ENCODE peak calls at places on chromosomes 3 and 15, in nine cellular contexts. H, Q, T, E, R, P, B, J and W are unnamed samples.

GRCh38 chr15:58707397-58707796 is 42.1 kb downstream of the ADAM10 start:
- DNase-seq in B (no peak), Q (no peak), H (no peak), E (no peak), T (no peak), P (no peak), R (no peak), J (no peak), W (no peak)

GRCh38 chr15:28123408-28124023 is 24.4 kb upstream of the OCA2 start:
- DNase-seq in H (peak; percentile 36), B (peak; percentile 51), Q (peak; percentile 45), P (peak; percentile 40), E (peak; percentile 73), J (no peak), T (peak; percentile 85), R (peak; percentile 77), W (peak; percentile 33)

GRCh38 chr15:69657626-69658025 is 205.0 kb downstream of the RPLP1 start:
- DNase-seq in J (no peak), T (no peak), P (no peak), Q (no peak), R (no peak), E (no peak), B (no peak), H (no peak), W (no peak)

GRCh38 chr3:13866406-13866965 is 13.4 kb downstream of the WNT7A start:
- DNase-seq in P (no peak), E (no peak), Q (peak; percentile 74), R (no peak), H (no peak), T (no peak), B (no peak), J (no peak), W (no peak)

GRCh38 chr3:185852562-185853135 is 27.8 kb upstream of the IGF2BP2 start:
- DNase-seq in P (no peak), R (peak; percentile 38), J (no peak), B (no peak), Q (no peak), H (no peak), T (no peak), E (no peak), W (no peak)

GRCh38 chr3:10758304-10759037 is 57.6 kb upstream of the SLC6A11 start:
- DNase-seq in J (no peak), E (peak; percentile 63), R (peak; percentile 78), T (peak; percentile 84), P (no peak), H (peak; percentile 38), B (peak; percentile 22), Q (peak; percentile 53), W (peak; percentile 36)

GRCh38 chr3:25423780-25424179 is 4.3 kb upstream of the RARB start:
- DNase-seq in T (peak; percentile 7), H (no peak), R (peak; percentile 51), B (no peak), P (no peak), E (peak; percentile 66), Q (no peak), J (no peak), W (no peak)

GRCh38 chr3:120147072-120147871 is 53.0 kb upstream of the GSK3B start:
- DNase-seq in J (no peak), R (no peak), E (peak; percentile 36), P (no peak), B (no peak), T (peak; percentile 85), Q (peak; percentile 75), H (no peak), W (no peak)

GRCh38 chr15:90400759-90401314 is 12.8 kb downstream of the IQGAP1 start:
- DNase-seq in T (peak; percentile 94), H (peak; percentile 93), Q (peak; percentile 65), B (peak; percentile 85), E (peak; percentile 97), R (peak; percentile 98), P (peak; percentile 93), J (peak; percentile 83), W (peak; percentile 81)

GRCh38 chr3:114709102-114709501 is 415.3 kb downstream of the TIGIT start:
- DNase-seq in P (peak; percentile 53), T (no peak), J (no peak), B (no peak), H (no peak), E (peak; percentile 9), R (peak; percentile 40), Q (no peak), W (peak; percentile 6)

GRCh38 chr3:33664195-33664594 is 53.9 kb downstream of the CLASP2 start:
- DNase-seq in T (peak; percentile 85), E (peak; percentile 81), Q (no peak), J (peak; percentile 78), B (no peak), P (no peak), R (peak; percentile 84), H (no peak), W (peak; percentile 38)

GRCh38 chr3:112597945-112598344 is 36.1 kb downstream of the SLC35A5 start:
- DNase-seq in P (no peak), R (no peak), H (no peak), Q (no peak), J (no peak), B (no peak), E (no peak), T (no peak), W (no peak)

GRCh38 chr3:143973352-143974021 is 1.9 kb downstream of the DIPK2A start:
- DNase-seq in R (peak; percentile 35), T (peak; percentile 24), E (peak; percentile 42), B (peak; percentile 7), J (no peak), P (no peak), H (no peak), Q (peak; percentile 11), W (no peak)

GRCh38 chr3:168622795-168623194 is 527.1 kb upstream of the GOLIM4 start:
- DNase-seq in B (peak; percentile 6), E (no peak), T (no peak), H (no peak), J (no peak), Q (no peak), P (no peak), R (no peak), W (no peak)

GRCh38 chr3:168628549-168628948 is 532.8 kb upstream of the GOLIM4 start:
- DNase-seq in R (no peak), H (no peak), T (no peak), Q (no peak), P (no peak), J (no peak), E (no peak), B (no peak), W (no peak)

GRCh38 chr3:168624195-168624594 is 528.5 kb upstream of the GOLIM4 start:
- DNase-seq in Q (no peak), R (no peak), H (no peak), B (no peak), E (no peak), J (no peak), P (no peak), T (peak; percentile 22), W (no peak)

GRCh38 chr3:168625477-168625876 is 529.8 kb upstream of the GOLIM4 start:
- DNase-seq in T (no peak), R (no peak), B (no peak), P (no peak), H (no peak), E (no peak), Q (no peak), J (no peak), W (no peak)

DNA sequence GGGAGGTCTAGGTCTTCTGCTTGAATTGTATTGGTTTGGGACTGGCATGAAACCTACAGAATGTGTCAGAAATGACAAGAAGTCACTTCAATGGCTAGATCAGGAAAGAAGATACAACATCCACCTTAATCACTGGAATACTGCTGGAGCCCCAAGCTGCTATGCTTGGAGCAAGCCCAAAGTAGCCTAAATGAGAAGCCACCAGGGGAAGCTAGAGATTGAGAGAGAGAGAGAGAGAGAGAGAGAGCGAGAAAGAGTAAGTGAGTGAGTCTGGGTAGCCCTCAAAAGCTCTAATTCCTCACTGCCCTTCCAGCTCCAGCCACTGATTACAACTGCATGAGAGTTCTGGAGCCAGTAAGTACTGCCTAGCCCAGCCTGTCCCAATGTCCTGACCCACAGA is 529.2 kb upstream of the GOLIM4 start:
- DNase-seq in T (no peak), P (no peak), H (no peak), B (no peak), E (no peak), R (no peak), J (no peak), Q (no peak), W (no peak)
- TF ChIP-seq CTCF in T (no peak), P (peak; percentile 18), H (no peak), B (no peak), E (no peak), R (no peak), J (no peak), Q (no peak), W (no peak)

GRCh38 chr15:27027229-27027628 is 56.2 kb downstream of the GABRG3 start:
- DNase-seq in R (no peak), H (no peak), Q (no peak), J (no peak), P (no peak), E (no peak), B (no peak), T (no peak), W (no peak)
- H3K4me3 ChIP-seq in R (no peak overlapping the region), H (no peak overlapping the region), Q (no peak overlapping the region), J (no peak overlapping the region), P (no peak overlapping the region), E (no peak overlapping the region), B (no peak overlapping the region), T (no peak overlapping the region), W (no peak overlapping the region)

DNA sequence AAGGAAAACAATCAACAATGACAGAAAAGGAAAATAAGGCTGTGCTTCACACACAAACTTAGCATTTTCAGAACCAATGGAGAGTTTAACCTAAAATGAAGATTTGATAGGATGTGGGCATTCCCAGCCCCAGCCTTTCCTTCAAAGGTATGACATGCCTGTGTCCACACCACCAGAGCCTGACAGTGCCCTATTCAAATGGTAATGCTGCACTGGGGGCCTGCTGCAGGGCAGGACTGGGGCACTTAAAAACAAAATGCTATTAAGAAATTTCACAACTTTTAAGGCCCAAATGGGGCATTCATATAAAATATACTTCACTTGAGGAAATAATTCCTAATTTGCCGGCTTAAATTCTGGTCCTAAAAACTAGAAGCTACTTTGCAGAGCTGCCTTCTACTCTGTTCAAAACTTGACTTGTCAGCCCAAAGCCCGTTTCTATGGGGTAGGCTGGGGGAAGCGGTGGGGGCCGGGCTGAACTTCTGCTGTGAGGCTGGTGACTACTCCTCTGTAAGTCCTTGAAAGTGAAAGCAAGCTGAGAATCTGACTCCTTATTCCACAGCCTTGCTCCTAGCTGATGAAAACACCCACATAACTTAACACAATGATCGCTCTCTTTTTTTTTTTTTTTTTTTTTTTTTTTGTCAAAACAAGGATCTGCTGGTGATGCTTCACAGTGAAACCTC is 31.0 kb upstream of the TKT start:
- DNase-seq in R (peak; percentile 38), P (no peak), H (no peak), B (no peak), Q (no peak), T (no peak), J (no peak), E (peak; percentile 60), W (peak; percentile 15)
- TF ChIP-seq CTCF in R (no peak), P (no peak), H (no peak), B (no peak), Q (no peak), T (no peak), J (no peak), E (no peak), W (no peak)

GRCh38 chr15:94674251-94674650 is 442.9 kb downstream of the MCTP2 start:
- DNase-seq in H (no peak), T (no peak), P (no peak), Q (no peak), B (no peak), J (no peak), E (peak; percentile 5), R (no peak), W (no peak)
- H3K4me3 ChIP-seq in H (no peak overlapping the region), T (no peak overlapping the region), P (peak overlapping the region; percentile 45), Q (no peak overlapping the region), B (no peak overlapping the region), J (no peak overlapping the region), E (peak overlapping the region; percentile 33), R (no peak overlapping the region), W (no peak overlapping the region)

GRCh38 chr15:40307421-40308165 is at the start of gene PLCB2:
- DNase-seq in T (no peak), Q (peak; percentile 70), R (no peak), B (no peak), J (no peak), H (no peak), E (peak; percentile 69), P (no peak), W (no peak)
- TF ChIP-seq CTCF in T (peak; percentile 45), Q (peak; percentile 66), R (peak; percentile 27), B (peak; percentile 11), J (peak; percentile 27), H (no peak), E (peak; percentile 38), P (peak; percentile 25), W (peak; percentile 44)